ENCODE peak calls at places on chromosomes 1 and 21, in six cellular contexts. P is colonic mucosa, Y is right lobe of liver, Q is A549, K is OCI-LY7, L is heart right ventricle. V is an unnamed sample.

GRCh38 chr21:33157303-33157702 is 72.4 kb upstream of the IFNAR2 start:
- DNase-seq in P (no peak), Y (no peak), Q (no peak), K (no peak), L (no peak), V (no peak)

GRCh38 chr1:233242827-233243483 is 52.6 kb downstream of the PCNX2 start:
- DNase-seq in P (no peak), Y (no peak), Q (no peak), K (no peak), L (no peak), V (peak; percentile 44)

GRCh38 chr21:25464275-25464674 is 143.0 kb downstream of the MRPL39 start:
- DNase-seq in P (no peak), Y (no peak), Q (no peak), K (no peak), L (no peak), V (no peak)

GRCh38 chr1:229843627-229844238 is 217.7 kb downstream of the URB2 start:
- DNase-seq in P (peak; percentile 80), Y (no peak), Q (peak; percentile 38), K (peak; percentile 44), L (peak; percentile 28), V (peak; percentile 51)

GRCh38 chr1:84929581-84929980 is 36.6 kb upstream of the LPAR3 start:
- DNase-seq in P (no peak), Y (no peak), Q (no peak), K (no peak), L (no peak), V (no peak)

GRCh38 chr21:45123440-45123839 is 49.1 kb downstream of the ADARB1 start:
- DNase-seq in P (no peak), Y (no peak), Q (no peak), K (peak; percentile 86), L (no peak), V (no peak)

GRCh38 chr1:160096491-160097116 is 1.8 kb downstream of the IGSF8 start:
- DNase-seq in P (no peak), Y (peak; percentile 76), Q (no peak), K (no peak), L (no peak), V (peak; percentile 63)

GRCh38 chr21:17462276-17462981 is 50.4 kb upstream of the CXADR start:
- DNase-seq in P (peak; percentile 82), Y (peak; percentile 69), Q (peak; percentile 76), K (no peak), L (no peak), V (peak; percentile 98)

GRCh38 chr1:176878750-176879536 is 285.6 kb downstream of the ASTN1 start:
- DNase-seq in P (no peak), Y (no peak), Q (no peak), K (peak; percentile 4), L (no peak), V (no peak)

GRCh38 chr1:43766818-43767525 is 59.6 kb downstream of the ST3GAL3 start:
- DNase-seq in P (no peak), Y (no peak), Q (no peak), K (peak; percentile 4), L (no peak), V (peak; percentile 45)

GRCh38 chr1:246447501-246447900 is 59.6 kb downstream of the SMYD3 start:
- DNase-seq in P (no peak), Y (no peak), Q (no peak), K (no peak), L (no peak), V (no peak)

GRCh38 chr1:225815526-225816178 is 5.7 kb downstream of the EPHX1 start:
- DNase-seq in P (no peak), Y (no peak), Q (no peak), K (no peak), L (no peak), V (no peak)

GRCh38 chr1:231338270-231339128 is at the start of gene SPRTN:
- DNase-seq in P (no peak), Y (no peak), Q (no peak), K (peak; percentile 24), L (no peak), V (no peak)

GRCh38 chr1:205748398-205749093 is 1.4 kb downstream of the NUCKS1 start:
- DNase-seq in P (peak; percentile 30), Y (no peak), Q (peak; percentile 38), K (peak; percentile 51), L (peak; percentile 12), V (peak; percentile 73)

GRCh38 chr1:15187175-15187810 is 33.7 kb downstream of the TMEM51 start:
- DNase-seq in P (peak; percentile 50), Y (no peak), Q (no peak), K (no peak), L (no peak), V (peak; percentile 59)

GRCh38 chr1:49408346-49408745 is 615.4 kb downstream of the AGBL4 start:
- DNase-seq in P (no peak), Y (no peak), Q (no peak), K (no peak), L (no peak), V (no peak)

GRCh38 chr1:211748810-211749209 is 73.4 kb upstream of the NEK2 start:
- DNase-seq in P (no peak), Y (no peak), Q (no peak), K (no peak), L (no peak), V (no peak)

GRCh38 chr1:65525297-65526048 is 105.0 kb downstream of the LEPR start:
- DNase-seq in P (no peak), Y (peak; percentile 74), Q (no peak), K (no peak), L (no peak), V (no peak)

GRCh38 chr21:26131554-26131953 is 39.0 kb downstream of the APP start:
- DNase-seq in P (no peak), Y (no peak), Q (no peak), K (no peak), L (no peak), V (no peak)

GRCh38 chr1:8283058-8283884 is 34.6 kb upstream of the SLC45A1 start:
- DNase-seq in P (no peak), Y (no peak), Q (no peak), K (peak; percentile 12), L (no peak), V (peak; percentile 64)

GRCh38 chr1:39214021-39214713 is 9.7 kb downstream of the MACF1 start:
- DNase-seq in P (no peak), Y (no peak), Q (no peak), K (no peak), L (peak; percentile 46), V (no peak)

GRCh38 chr1:41494351-41495170 is 10.1 kb upstream of the EDN2 start:
- DNase-seq in P (no peak), Y (peak; percentile 35), Q (no peak), K (no peak), L (no peak), V (no peak)

GRCh38 chr1:41496080-41497055 is 11.9 kb upstream of the EDN2 start:
- DNase-seq in P (peak; percentile 80), Y (peak; percentile 70), Q (peak; percentile 82), K (no peak), L (peak; percentile 84), V (peak; percentile 84)

GRCh38 chr1:41497056-41497440 is 12.6 kb upstream of the EDN2 start:
- DNase-seq in P (no peak), Y (peak; percentile 44), Q (no peak), K (no peak), L (no peak), V (no peak)

GRCh38 chr1:41493626-41494350 is 9.3 kb upstream of the EDN2 start:
- DNase-seq in P (no peak), Y (peak; percentile 37), Q (no peak), K (no peak), L (no peak), V (no peak)

DNA sequence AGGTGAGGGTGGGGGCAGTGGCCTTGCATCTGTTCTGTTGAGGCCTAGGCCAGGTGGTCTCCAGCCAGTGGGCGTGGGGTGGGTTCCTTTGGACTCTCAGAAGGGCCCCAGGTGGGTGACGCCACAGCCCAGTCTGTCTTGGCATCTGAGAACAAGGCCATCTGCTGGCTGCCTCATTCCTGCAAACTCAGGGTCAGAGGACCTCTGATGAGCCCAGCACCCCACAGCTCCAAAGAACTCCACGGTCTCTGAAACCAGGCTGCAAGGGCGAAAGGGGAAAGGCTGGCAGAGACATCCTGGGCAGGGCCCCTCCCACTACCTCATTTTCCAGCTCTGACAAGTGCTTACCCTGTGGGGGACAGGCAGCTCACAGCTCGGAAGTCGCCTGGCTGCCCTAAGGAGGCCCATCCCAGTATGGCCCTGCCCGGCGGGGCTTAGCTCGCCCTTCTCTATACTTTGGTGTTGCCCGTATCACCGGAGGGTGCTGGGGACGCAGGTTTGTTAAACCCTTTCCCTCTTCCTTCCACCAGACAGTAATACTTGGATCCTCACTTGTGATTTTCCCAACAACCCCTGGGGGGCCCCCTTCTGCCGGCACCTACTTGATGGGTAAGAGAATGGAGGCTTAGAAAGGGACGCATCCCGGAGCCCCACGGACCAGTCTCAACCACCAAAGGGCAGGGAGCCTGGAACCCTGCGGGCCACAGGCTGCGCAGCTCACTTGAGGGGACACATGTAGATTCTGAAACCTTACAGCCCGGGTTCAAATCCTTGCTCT is 10.9 kb upstream of the EDN2 start:
- DNase-seq in P (no peak), Y (peak; percentile 44), Q (peak; percentile 64), K (no peak), L (no peak), V (no peak)
- H3K27ac ChIP-seq in P (no peak overlapping the region), Y (no peak overlapping the region), Q (peak overlapping the region; percentile 100), K (no peak overlapping the region), L (peak overlapping the region; percentile 93), V (peak overlapping the region; percentile 16)

DNA sequence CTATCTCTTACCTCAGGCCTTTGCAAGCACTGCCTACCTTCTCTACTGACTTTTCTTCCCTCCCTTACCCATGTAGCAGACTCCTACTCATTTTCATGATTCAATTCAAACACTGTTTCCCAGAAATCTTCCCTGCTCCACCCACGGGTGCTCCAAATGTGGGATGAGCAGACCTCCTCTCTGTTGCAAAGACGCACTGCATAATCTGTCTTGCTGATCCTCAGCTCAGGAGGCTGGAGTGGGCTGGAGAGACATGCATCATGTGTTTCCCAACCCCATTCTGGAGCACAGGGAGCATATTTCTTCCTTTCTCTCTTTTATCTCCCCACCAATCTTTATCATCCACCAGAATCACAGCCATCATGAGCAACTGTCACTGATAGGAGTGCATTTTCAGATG is 459.9 kb upstream of the NFIA start:
- DNase-seq in P (no peak), Y (no peak), Q (no peak), K (no peak), L (no peak), V (no peak)
- H3K27ac ChIP-seq in P (no peak overlapping the region), Y (no peak overlapping the region), Q (no peak overlapping the region), K (no peak overlapping the region), L (no peak overlapping the region), V (no peak overlapping the region)

GRCh38 chr1:16286122-16286521 is 49.1 kb upstream of the CPLANE2 start:
- DNase-seq in P (no peak), Y (no peak), Q (no peak), K (no peak), L (no peak), V (no peak)
- H3K27ac ChIP-seq in P (no peak overlapping the region), Y (no peak overlapping the region), Q (no peak overlapping the region), K (no peak overlapping the region), L (no peak overlapping the region), V (no peak overlapping the region)

GRCh38 chr1:201255470-201256362 is 27.6 kb upstream of the PKP1 start:
- DNase-seq in P (no peak), Y (no peak), Q (no peak), K (no peak), L (no peak), V (no peak)

GRCh38 chr1:201260236-201260591 is 23.1 kb upstream of the PKP1 start:
- DNase-seq in P (no peak), Y (no peak), Q (no peak), K (no peak), L (no peak), V (no peak)

GRCh38 chr1:201259476-201260235 is 23.6 kb upstream of the PKP1 start:
- DNase-seq in P (peak; percentile 53), Y (peak; percentile 58), Q (no peak), K (no peak), L (no peak), V (peak; percentile 34)

GRCh38 chr1:201260648-201261311 is 22.5 kb upstream of the PKP1 start:
- DNase-seq in P (no peak), Y (no peak), Q (no peak), K (no peak), L (no peak), V (no peak)

GRCh38 chr1:201258763-201259230 is 24.5 kb upstream of the PKP1 start:
- DNase-seq in P (no peak), Y (no peak), Q (no peak), K (no peak), L (no peak), V (no peak)
- H3K27ac ChIP-seq in P (no peak overlapping the region), Y (no peak overlapping the region), Q (no peak overlapping the region), K (no peak overlapping the region), L (no peak overlapping the region), V (no peak overlapping the region)

V was measured in small intestine.